ENCODE peak calls at places on chromosomes 11 and 22, in four cellular contexts. One of them, this sample, is unnamed.

GRCh38 chr11:114832532-114833125 is 154.3 kb downstream of the NXPE2 start:
- DNase-seq in body of pancreas: no peak
- DNase-seq in effector memory CD4-positive, alpha-beta T cell: no peak
- DNase-seq in tibial artery: no peak
- DNase-seq in this sample: no peak

GRCh38 chr11:120835601-120836228 is 188.2 kb upstream of the TBCEL start:
- DNase-seq in body of pancreas: no peak
- DNase-seq in effector memory CD4-positive, alpha-beta T cell: no peak
- DNase-seq in tibial artery: no peak
- DNase-seq in this sample: no peak

GRCh38 chr11:119529063-119529845 is 106.3 kb upstream of the THY1 start:
- DNase-seq in body of pancreas: no peak
- DNase-seq in effector memory CD4-positive, alpha-beta T cell: no peak
- DNase-seq in tibial artery: peak
- DNase-seq in this sample: no peak

GRCh38 chr11:63919267-63920125 is 2.5 kb upstream of the RCOR2 start:
- DNase-seq in body of pancreas: no peak
- DNase-seq in effector memory CD4-positive, alpha-beta T cell: no peak
- DNase-seq in tibial artery: peak
- DNase-seq in this sample: no peak

GRCh38 chr11:16873289-16873688 is 134.8 kb downstream of the C11orf58 start:
- DNase-seq in body of pancreas: no peak
- DNase-seq in effector memory CD4-positive, alpha-beta T cell: no peak
- DNase-seq in tibial artery: no peak
- DNase-seq in this sample: no peak

GRCh38 chr22:19800306-19800705 is 39.7 kb downstream of the TBX1 start:
- DNase-seq in body of pancreas: no peak
- DNase-seq in effector memory CD4-positive, alpha-beta T cell: no peak
- DNase-seq in tibial artery: no peak
- DNase-seq in this sample: no peak

GRCh38 chr22:29319072-29319471 is 3.6 kb upstream of the RASL10A start:
- DNase-seq in body of pancreas: no peak
- DNase-seq in effector memory CD4-positive, alpha-beta T cell: no peak
- DNase-seq in tibial artery: no peak
- DNase-seq in this sample: no peak

GRCh38 chr11:116225236-116225635 is 547.6 kb downstream of the BUD13 start:
- DNase-seq in body of pancreas: no peak
- DNase-seq in effector memory CD4-positive, alpha-beta T cell: no peak
- DNase-seq in tibial artery: no peak
- DNase-seq in this sample: no peak

GRCh38 chr11:29809121-29809520 is 207.7 kb downstream of the KCNA4 start:
- DNase-seq in body of pancreas: no peak
- DNase-seq in effector memory CD4-positive, alpha-beta T cell: no peak
- DNase-seq in tibial artery: no peak
- DNase-seq in this sample: no peak

GRCh38 chr11:15655552-15655951 is 540.8 kb downstream of the INSC start:
- DNase-seq in body of pancreas: no peak
- DNase-seq in effector memory CD4-positive, alpha-beta T cell: no peak
- DNase-seq in tibial artery: no peak
- DNase-seq in this sample: no peak

GRCh38 chr11:102284008-102284407 is 33.3 kb upstream of the BIRC3 start:
- DNase-seq in body of pancreas: no peak
- DNase-seq in effector memory CD4-positive, alpha-beta T cell: no peak
- DNase-seq in tibial artery: no peak
- DNase-seq in this sample: no peak

GRCh38 chr11:102288745-102289083 is 28.6 kb upstream of the BIRC3 start:
- DNase-seq in body of pancreas: no peak
- DNase-seq in effector memory CD4-positive, alpha-beta T cell: no peak
- DNase-seq in tibial artery: no peak
- DNase-seq in this sample: no peak

GRCh38 chr11:102287963-102288744 is 29.1 kb upstream of the BIRC3 start:
- DNase-seq in body of pancreas: peak
- DNase-seq in effector memory CD4-positive, alpha-beta T cell: no peak
- DNase-seq in tibial artery: no peak
- DNase-seq in this sample: peak

GRCh38 chr11:102283088-102283487 is 34.2 kb upstream of the BIRC3 start:
- DNase-seq in body of pancreas: no peak
- DNase-seq in effector memory CD4-positive, alpha-beta T cell: no peak
- DNase-seq in tibial artery: no peak
- DNase-seq in this sample: no peak

DNA sequence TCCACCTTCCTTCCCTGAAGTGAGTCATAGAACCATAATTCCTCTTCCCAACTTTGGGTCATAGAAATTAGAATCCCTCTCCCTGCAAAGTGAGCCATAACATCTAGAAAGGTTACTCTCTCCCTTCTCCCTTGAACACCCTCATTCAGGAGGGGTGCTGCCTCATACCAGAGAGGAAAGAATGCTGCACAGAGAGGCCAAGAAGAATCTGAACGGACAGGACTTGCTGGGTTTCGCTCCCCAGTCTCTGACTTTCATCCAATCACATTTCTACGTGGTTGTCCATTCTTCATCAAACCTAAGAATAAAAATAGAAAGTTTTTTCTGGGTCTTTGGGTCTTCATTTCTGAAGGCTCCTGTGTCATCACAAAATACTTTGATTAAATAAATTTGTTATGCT is 31.0 kb upstream of the BIRC3 start:
- DNase-seq in body of pancreas: no peak
- DNase-seq in effector memory CD4-positive, alpha-beta T cell: no peak
- DNase-seq in tibial artery: no peak
- DNase-seq in this sample: no peak
- H3K27ac ChIP-seq in body of pancreas: no peak
- H3K27ac ChIP-seq in effector memory CD4-positive, alpha-beta T cell: no peak
- H3K27ac ChIP-seq in tibial artery: no peak
- H3K27ac ChIP-seq in this sample: no peak

GRCh38 chr22:31105282-31105929 is 2.0 kb downstream of the SELENOM start:
- DNase-seq in body of pancreas: no peak
- DNase-seq in effector memory CD4-positive, alpha-beta T cell: no peak
- DNase-seq in tibial artery: no peak
- DNase-seq in this sample: no peak
- H3K27ac ChIP-seq in body of pancreas: peak
- H3K27ac ChIP-seq in effector memory CD4-positive, alpha-beta T cell: no peak
- H3K27ac ChIP-seq in tibial artery: peak
- H3K27ac ChIP-seq in this sample: no peak

GRCh38 chr22:35576671-35577070 is 36.0 kb downstream of the RASD2 start:
- DNase-seq in body of pancreas: no peak
- DNase-seq in effector memory CD4-positive, alpha-beta T cell: no peak
- DNase-seq in tibial artery: no peak
- DNase-seq in this sample: no peak
- H3K27ac ChIP-seq in body of pancreas: no peak
- H3K27ac ChIP-seq in effector memory CD4-positive, alpha-beta T cell: no peak
- H3K27ac ChIP-seq in tibial artery: no peak
- H3K27ac ChIP-seq in this sample: no peak

GRCh38 chr11:65695459-65696241 is 16.4 kb upstream of the KAT5 start:
- DNase-seq in body of pancreas: peak
- DNase-seq in effector memory CD4-positive, alpha-beta T cell: no peak
- DNase-seq in tibial artery: peak
- DNase-seq in this sample: no peak
- H3K27ac ChIP-seq in body of pancreas: peak
- H3K27ac ChIP-seq in effector memory CD4-positive, alpha-beta T cell: no peak
- H3K27ac ChIP-seq in tibial artery: no peak
- H3K27ac ChIP-seq in this sample: no peak

DNA sequence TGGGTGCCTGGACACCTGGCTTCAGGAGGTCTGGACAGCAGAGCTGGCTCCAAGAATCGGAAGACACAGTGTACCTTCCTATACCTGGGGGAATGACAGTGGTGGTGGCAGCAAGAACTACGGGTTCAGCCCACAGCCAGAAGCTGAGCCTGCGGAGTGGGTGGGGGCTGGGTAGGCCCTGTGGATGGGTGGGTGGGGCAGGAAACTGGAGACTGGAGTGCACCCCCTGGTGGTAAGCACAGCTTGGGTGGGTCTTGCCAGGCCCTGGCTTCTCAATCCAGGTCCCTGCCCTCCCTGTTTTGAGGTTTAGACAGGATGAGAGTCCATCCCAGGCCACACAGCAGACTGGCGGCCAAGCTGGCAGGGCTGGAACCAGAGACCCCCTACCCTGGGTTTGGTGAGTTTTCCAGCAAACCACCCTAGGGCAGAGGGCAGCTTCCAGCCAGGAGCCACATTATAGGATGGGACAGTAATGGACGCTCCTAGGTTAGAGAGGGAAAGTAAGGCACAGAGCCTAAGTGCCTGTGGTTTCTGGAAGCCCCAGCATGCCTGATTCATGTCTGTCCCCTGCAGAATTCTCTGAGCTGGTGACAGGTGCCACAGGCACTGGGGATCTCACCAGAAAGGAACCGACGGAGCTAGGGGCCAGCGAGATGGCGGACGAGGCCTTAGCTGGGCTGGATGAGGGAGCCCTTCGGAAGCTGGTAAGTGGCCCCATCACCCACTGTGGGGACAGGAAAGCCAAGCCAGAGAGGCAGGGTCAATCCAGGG is 1.7 kb downstream of the SMTN start:
- DNase-seq in body of pancreas: peak
- DNase-seq in effector memory CD4-positive, alpha-beta T cell: no peak
- DNase-seq in tibial artery: peak
- DNase-seq in this sample: peak
- H3K27ac ChIP-seq in body of pancreas: peak
- H3K27ac ChIP-seq in effector memory CD4-positive, alpha-beta T cell: no peak
- H3K27ac ChIP-seq in tibial artery: peak
- H3K27ac ChIP-seq in this sample: no peak

DNA sequence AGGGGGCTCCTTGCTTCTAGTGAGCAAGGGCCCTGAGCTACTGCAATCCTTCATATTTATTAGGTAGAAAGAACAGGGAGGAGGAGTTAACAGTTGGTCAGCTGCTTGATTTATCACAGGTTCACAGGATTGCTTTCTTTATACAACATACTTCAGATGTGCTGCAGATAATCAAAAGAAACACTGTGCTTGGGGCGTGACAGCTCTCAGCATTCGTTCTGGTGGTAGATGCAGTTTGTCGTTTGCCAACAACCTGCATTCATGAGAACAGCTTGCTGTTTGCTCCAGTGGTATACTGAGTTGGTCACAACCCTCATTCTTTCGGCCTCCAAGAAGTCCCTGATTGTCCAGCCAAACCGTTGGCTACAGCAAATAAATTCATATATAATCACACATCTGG is 120.5 kb downstream of the ZNF280B start:
- DNase-seq in body of pancreas: no peak
- DNase-seq in effector memory CD4-positive, alpha-beta T cell: no peak
- DNase-seq in tibial artery: no peak
- DNase-seq in this sample: no peak
- H3K27ac ChIP-seq in body of pancreas: no peak
- H3K27ac ChIP-seq in effector memory CD4-positive, alpha-beta T cell: no peak
- H3K27ac ChIP-seq in tibial artery: no peak
- H3K27ac ChIP-seq in this sample: no peak

DNA sequence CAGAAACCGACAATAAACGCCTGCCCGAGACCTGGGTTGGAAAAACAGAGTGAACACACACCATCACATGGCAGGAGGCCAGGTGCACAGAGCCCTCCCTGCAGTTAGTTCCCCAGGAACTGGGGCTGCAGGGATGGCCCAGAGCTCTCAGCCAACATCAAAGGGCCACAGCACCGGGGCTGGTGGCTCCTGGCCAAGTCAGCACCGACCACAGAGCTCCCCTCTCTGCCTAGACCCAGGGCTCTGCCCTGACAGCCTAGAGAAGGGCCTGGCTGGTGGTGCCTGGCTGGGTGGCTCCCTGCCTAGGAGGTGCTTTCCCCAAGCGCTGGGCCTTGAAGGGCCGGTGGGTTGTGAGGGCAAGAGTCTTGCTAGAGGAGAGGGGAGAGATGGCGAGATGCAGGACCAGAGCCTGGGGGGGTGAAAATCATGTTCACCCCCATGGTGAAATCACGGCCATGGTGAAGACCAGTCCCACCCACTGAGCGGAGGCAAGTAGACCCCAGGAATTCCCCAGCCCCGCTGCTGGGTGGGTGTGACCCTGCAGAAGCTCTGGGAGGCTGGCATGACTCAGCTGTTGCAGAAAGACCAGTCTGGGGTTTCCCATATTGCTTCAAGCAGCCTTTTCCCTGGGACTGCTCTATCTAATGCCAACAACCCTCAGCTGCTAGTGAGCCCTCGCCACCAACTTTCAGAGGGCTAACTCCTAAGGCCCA is 7.2 kb upstream of the BID start:
- DNase-seq in body of pancreas: peak
- DNase-seq in effector memory CD4-positive, alpha-beta T cell: peak
- DNase-seq in tibial artery: no peak
- DNase-seq in this sample: peak
- H3K27ac ChIP-seq in body of pancreas: peak
- H3K27ac ChIP-seq in effector memory CD4-positive, alpha-beta T cell: peak
- H3K27ac ChIP-seq in tibial artery: no peak
- H3K27ac ChIP-seq in this sample: no peak

GRCh38 chr11:68014157-68014965 is 4.2 kb downstream of the ALDH3B1 start:
- DNase-seq in body of pancreas: peak
- DNase-seq in effector memory CD4-positive, alpha-beta T cell: no peak
- DNase-seq in tibial artery: peak
- DNase-seq in this sample: no peak
- H3K27ac ChIP-seq in body of pancreas: peak
- H3K27ac ChIP-seq in effector memory CD4-positive, alpha-beta T cell: no peak
- H3K27ac ChIP-seq in tibial artery: peak
- H3K27ac ChIP-seq in this sample: no peak

This sample was measured in CD4-positive, CD25-positive, alpha-beta regulatory T cell.